ENCODE peak calls at places on chromosomes 3 and 15, in seven cellular contexts. V, K, W, L, P, J and F are unnamed samples.

GRCh38 chr15:29671308-29671981 is 150.8 kb downstream of the TJP1 start:
- DNase-seq in P (no peak), K (peak; percentile 36), V (no peak), J (no peak), L (no peak), W (no peak), F (no peak)

GRCh38 chr15:98231696-98232440 is 271.4 kb downstream of the ARRDC4 start:
- DNase-seq in K (no peak), L (no peak), J (no peak), P (no peak), W (no peak), V (no peak), F (no peak)

GRCh38 chr3:19256313-19256712 is 108.0 kb downstream of the KCNH8 start:
- DNase-seq in W (no peak), J (no peak), P (no peak), V (no peak), K (no peak), L (no peak), F (no peak)

GRCh38 chr15:74958320-74958907 is 1.8 kb upstream of the RPP25 start:
- DNase-seq in P (peak; percentile 25), J (peak; percentile 86), K (no peak), W (peak; percentile 77), L (no peak), V (no peak), F (no peak)

GRCh38 chr15:35393403-35393802 is 152.6 kb downstream of the DPH6 start:
- DNase-seq in J (no peak), W (no peak), K (no peak), L (no peak), V (no peak), P (no peak), F (no peak)

GRCh38 chr3:169827712-169828111 is 15.0 kb upstream of the LRRC34 start:
- DNase-seq in K (no peak), J (no peak), W (no peak), P (no peak), L (no peak), V (no peak), F (no peak)

GRCh38 chr15:48802867-48803266 is 8.0 kb downstream of the CEP152 start:
- DNase-seq in L (peak; percentile 57), W (no peak), J (no peak), V (no peak), P (no peak), K (peak; percentile 97), F (no peak)

GRCh38 chr15:83016906-83017305 is 5.5 kb upstream of the C15orf40 start:
- DNase-seq in L (no peak), W (no peak), K (no peak), P (no peak), V (no peak), J (no peak), F (no peak)

GRCh38 chr3:123038751-123039150 is 11.2 kb upstream of the SEMA5B start:
- DNase-seq in J (no peak), P (no peak), V (no peak), L (no peak), K (no peak), W (no peak), F (no peak)

GRCh38 chr15:71334874-71335273 is 219.6 kb downstream of the THSD4 start:
- DNase-seq in W (no peak), V (no peak), P (no peak), J (no peak), L (no peak), K (peak; percentile 63), F (no peak)

GRCh38 chr3:126472277-126473006 is 3.2 kb downstream of the ZXDC start:
- DNase-seq in W (peak; percentile 81), L (peak; percentile 61), K (peak; percentile 68), V (peak; percentile 53), J (peak; percentile 57), P (peak; percentile 80), F (no peak)

GRCh38 chr3:42688487-42689420 is 3.4 kb downstream of the KLHL40 start:
- DNase-seq in V (peak; percentile 42), J (peak; percentile 46), L (no peak), W (peak; percentile 31), K (no peak), P (no peak), F (peak; percentile 55)

GRCh38 chr3:191330309-191330712 is at the start of gene UTS2B:
- DNase-seq in L (no peak), W (no peak), K (peak; percentile 93), J (no peak), V (no peak), P (no peak), F (no peak)

GRCh38 chr3:71813073-71813472 is 28.1 kb upstream of the PROK2 start:
- DNase-seq in P (no peak), L (no peak), J (no peak), K (no peak), V (no peak), W (no peak), F (no peak)

GRCh38 chr3:114444216-114444615 is 150.4 kb downstream of the TIGIT start:
- DNase-seq in L (no peak), W (no peak), J (no peak), K (no peak), P (no peak), V (no peak), F (no peak)

GRCh38 chr3:174397848-174398247 is 461.3 kb upstream of the NAALADL2 start:
- DNase-seq in L (peak; percentile 14), J (no peak), P (no peak), K (peak; percentile 50), W (no peak), V (no peak), F (no peak)

GRCh38 chr3:4493931-4494806 is 1.0 kb downstream of the ITPR1 start:
- DNase-seq in W (no peak), J (no peak), L (no peak), K (peak; percentile 21), P (no peak), V (no peak), F (no peak)

GRCh38 chr15:98713585-98714001 is 65.3 kb downstream of the IGF1R start:
- DNase-seq in V (no peak), L (no peak), K (no peak), P (peak; percentile 47), J (no peak), W (no peak), F (no peak)

GRCh38 chr15:94229591-94230365 is 1.6 kb upstream of the MCTP2 start:
- DNase-seq in V (no peak), L (no peak), J (no peak), K (no peak), P (no peak), W (no peak), F (no peak)

GRCh38 chr3:115062009-115062408 is 85.1 kb downstream of the ZBTB20 start:
- DNase-seq in K (no peak), L (no peak), W (no peak), P (no peak), J (no peak), V (peak; percentile 77), F (no peak)

GRCh38 chr15:100914876-100915275 is 4.3 kb upstream of the LRRK1 start:
- DNase-seq in P (no peak), W (no peak), J (no peak), L (no peak), K (peak; percentile 24), V (no peak), F (no peak)
- TF ChIP-seq CTCF in P (no peak), W (no peak), J (no peak), L (peak; percentile 23), K (peak; percentile 24), V (no peak), F (peak; percentile 18)

GRCh38 chr3:151327571-151328198 is 1.7 kb downstream of the P2RY13 start:
- DNase-seq in P (no peak), W (no peak), J (no peak), L (no peak), V (no peak), K (peak; percentile 34), F (no peak)
- TF ChIP-seq CTCF in P (peak; percentile 41), W (peak; percentile 85), J (peak; percentile 37), L (no peak), V (peak; percentile 68), K (peak; percentile 66), F (peak; percentile 91)

GRCh38 chr3:23455084-23455483 is 252.0 kb downstream of the UBE2E2 start:
- DNase-seq in J (no peak), W (no peak), L (peak; percentile 49), K (peak; percentile 89), P (no peak), V (no peak), F (no peak)
- TF ChIP-seq CTCF in J (no peak), W (no peak), L (no peak), K (no peak), P (no peak), V (no peak), F (no peak)

DNA sequence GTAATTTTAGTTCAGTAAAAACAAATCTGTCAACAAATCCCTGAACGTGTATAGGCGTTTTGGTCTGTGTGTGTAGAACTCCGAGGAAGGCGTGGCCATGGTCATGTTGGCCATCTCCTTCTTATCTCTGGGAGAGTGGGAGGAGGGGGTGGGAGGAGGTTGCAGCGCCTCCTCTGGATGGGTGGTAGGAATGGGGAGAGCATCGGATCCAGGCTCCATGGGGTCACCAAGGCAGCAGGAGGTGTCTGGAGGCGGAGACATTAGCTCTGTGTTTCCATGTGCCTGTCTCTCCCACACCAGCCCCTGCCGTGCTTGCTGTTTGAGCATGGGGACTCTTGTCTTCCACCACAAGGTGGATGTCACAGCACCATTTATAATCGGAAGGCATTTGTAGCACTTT is 34.5 kb upstream of the TRPM1 start:
- DNase-seq in K (no peak), P (no peak), V (no peak), W (no peak), L (no peak), J (no peak), F (no peak)
- TF ChIP-seq CTCF in K (no peak), P (no peak), V (no peak), W (no peak), L (no peak), J (no peak), F (no peak)